ENCODE peak calls at places on chromosomes 5 and 9, in four cellular contexts. W is GM06990, H is neural progenitor cell, Z is mammary epithelial cell. F is an unnamed sample.

GRCh38 chr5:170597876-170598275 is 94.1 kb downstream of the KCNIP1 start:
- DNase-seq in H (no peak), W (no peak), Z (peak; percentile 30), F (no peak)

GRCh38 chr5:136781464-136781863 is 416.1 kb upstream of the TRPC7 start:
- DNase-seq in Z (no peak), H (no peak), W (no peak), F (peak; percentile 33)

GRCh38 chr5:139650031-139650688 is 2.0 kb downstream of the CXXC5 start:
- DNase-seq in W (peak; percentile 64), H (peak; percentile 80), Z (no peak), F (no peak)

GRCh38 chr5:157865844-157866243 is 6.9 kb upstream of the CLINT1 start:
- DNase-seq in Z (peak; percentile 14), W (no peak), H (no peak), F (peak; percentile 73)

GRCh38 chr9:119360237-119360636 is 9.0 kb downstream of the BRINP1 start:
- DNase-seq in Z (no peak), H (no peak), W (no peak), F (no peak)

GRCh38 chr9:82088591-82088990 is 100.0 kb downstream of the SPATA31D1 start:
- DNase-seq in Z (no peak), W (no peak), H (no peak), F (no peak)

GRCh38 chr5:41790038-41790776 is 80.0 kb downstream of the OXCT1 start:
- DNase-seq in H (no peak), W (no peak), Z (no peak), F (peak; percentile 12)

GRCh38 chr5:168881427-168882149 is 302.4 kb upstream of the PANK3 start:
- DNase-seq in Z (no peak), W (no peak), H (peak; percentile 73), F (no peak)

GRCh38 chr5:62424763-62425162 is 12.2 kb downstream of the IPO11 start:
- DNase-seq in H (no peak), Z (no peak), W (no peak), F (no peak)

GRCh38 chr5:17374973-17375844 is 122.8 kb upstream of the TAF11L2 start:
- DNase-seq in W (no peak), Z (peak; percentile 72), H (no peak), F (peak; percentile 82)

GRCh38 chr5:39570418-39571027 is 145.7 kb upstream of the DAB2 start:
- DNase-seq in H (peak; percentile 47), W (no peak), Z (peak; percentile 28), F (peak; percentile 39)

GRCh38 chr9:129202613-129203555 is 24.8 kb upstream of the IER5L start:
- DNase-seq in H (peak; percentile 92), W (peak; percentile 90), Z (peak; percentile 59), F (peak; percentile 39)

GRCh38 chr5:151740958-151741373 is 17.5 kb downstream of the ATOX1 start:
- DNase-seq in H (no peak), Z (peak; percentile 62), W (no peak), F (peak; percentile 76)

GRCh38 chr5:56301041-56301440 is 67.9 kb upstream of the ANKRD55 start:
- DNase-seq in H (no peak), W (no peak), Z (peak; percentile 91), F (peak; percentile 100)

GRCh38 chr9:76827286-76828080 is 63.2 kb downstream of the PCA3 start:
- DNase-seq in Z (no peak), W (no peak), H (peak; percentile 34), F (no peak)

GRCh38 chr5:81754621-81755020 is 3.7 kb upstream of the SSBP2 start:
- DNase-seq in Z (no peak), W (no peak), H (no peak), F (no peak)

GRCh38 chr5:150438873-150439546 is 10.5 kb downstream of the RPS14 start:
- DNase-seq in H (peak; percentile 79), W (no peak), Z (no peak), F (peak; percentile 23)

GRCh38 chr9:715310-715709 is 126.2 kb upstream of the DMRT1 start:
- DNase-seq in W (no peak), H (no peak), Z (no peak), F (no peak)
- H3K4me3 ChIP-seq in W (no peak overlapping the region), H (no peak overlapping the region), Z (no peak overlapping the region), F (no peak overlapping the region)

DNA sequence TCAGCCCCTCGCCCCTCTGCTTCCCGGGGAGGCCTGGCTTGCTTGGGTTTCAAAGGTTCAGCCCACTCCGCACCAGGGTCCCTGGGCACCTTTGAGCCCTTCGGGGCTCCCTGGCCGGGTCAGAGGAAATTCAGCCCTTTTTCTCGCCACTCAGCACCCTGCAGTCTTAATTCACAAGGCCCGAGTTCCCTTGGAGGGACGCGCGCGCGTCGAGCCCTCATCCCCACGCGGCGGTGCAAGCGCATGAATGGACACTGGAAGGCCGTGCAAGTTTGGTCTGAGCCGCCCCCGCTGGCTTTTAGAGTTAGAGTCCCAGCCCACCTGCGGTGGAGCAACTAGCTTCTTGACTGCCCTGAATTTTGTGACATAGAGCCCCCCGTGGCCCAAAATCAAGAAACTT is 4.5 kb downstream of the EBF1 start:
- DNase-seq in Z (no peak), H (peak; percentile 77), W (peak; percentile 51), F (no peak)
- H3K36me3 ChIP-seq in Z (no peaks in the 10 kb centered on the region), H (no peaks in the 10 kb centered on the region), W (no peaks in the 10 kb centered on the region), F (no peaks in the 10 kb centered on the region)

DNA sequence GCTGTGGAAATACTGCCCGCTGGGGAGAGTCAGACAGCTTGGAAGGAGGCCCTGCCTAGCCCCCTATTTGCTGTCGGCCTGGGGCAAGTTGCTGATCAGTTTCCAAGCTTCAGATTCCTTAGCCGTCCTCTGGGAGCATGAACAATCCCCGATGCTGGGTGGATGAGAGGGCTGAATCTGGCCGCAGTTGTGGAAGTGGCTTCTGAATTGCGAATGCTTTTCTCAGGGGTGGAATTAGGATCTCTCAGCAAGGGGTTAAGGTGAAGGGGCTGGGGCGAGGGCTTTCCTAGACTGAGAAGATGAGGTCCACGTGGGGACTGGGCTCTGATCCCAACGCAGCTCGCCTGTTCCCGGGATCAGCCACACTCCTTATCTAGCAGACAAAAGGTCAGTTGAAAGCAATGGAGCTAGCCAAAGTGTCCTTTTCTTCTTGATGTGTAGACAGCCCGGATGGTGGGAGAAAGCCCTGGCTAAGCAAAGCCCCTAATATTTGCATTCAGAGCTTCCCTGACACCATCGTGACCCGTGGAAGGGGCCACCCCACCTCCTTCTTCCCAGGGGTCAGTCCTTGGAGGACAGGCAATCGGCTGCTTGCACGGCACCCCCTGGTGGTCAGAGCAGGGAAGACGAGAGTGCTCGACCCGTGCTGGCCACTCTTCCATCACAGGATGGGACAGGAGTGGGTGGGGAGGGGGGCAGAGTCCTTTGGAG is 54.9 kb downstream of the COL15A1 start:
- DNase-seq in H (peak; percentile 82), Z (peak; percentile 32), W (peak; percentile 49), F (peak; percentile 23)
- H3K4me3 ChIP-seq in H (no peak overlapping the region), Z (no peak overlapping the region), W (no peak overlapping the region), F (no peak overlapping the region)

DNA sequence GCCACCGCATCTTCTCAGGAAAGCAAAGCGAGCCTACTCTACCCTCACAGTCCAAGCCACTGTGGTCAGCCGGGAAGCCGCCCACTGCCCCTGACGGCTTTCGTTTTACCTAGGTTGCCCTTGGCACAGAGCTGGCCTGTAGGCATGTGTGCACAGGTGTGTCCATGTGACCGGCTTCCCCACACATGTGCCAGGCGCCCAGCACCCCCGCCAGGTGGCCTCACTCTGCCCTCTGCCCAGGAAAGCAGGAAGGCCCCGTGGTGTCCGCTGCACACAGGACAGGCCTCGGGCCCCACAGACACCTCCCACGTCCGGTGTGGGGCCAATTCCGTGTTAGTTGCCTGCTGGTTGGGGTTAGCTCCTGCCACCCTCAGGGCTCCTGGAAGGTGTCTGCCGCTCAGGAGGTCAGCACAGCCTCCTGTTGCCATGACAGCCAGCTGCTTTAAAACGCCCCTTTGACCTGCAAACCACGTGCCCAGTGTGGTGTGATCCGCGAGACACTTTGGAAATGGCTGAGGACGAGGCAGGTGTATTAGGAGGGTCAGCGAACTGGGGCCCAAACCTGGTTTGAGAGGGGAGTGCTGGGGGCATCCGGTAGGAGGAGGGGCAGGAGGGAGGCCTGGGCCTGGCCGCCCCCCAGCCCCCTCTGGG is 28.7 kb downstream of the TPPP start:
- DNase-seq in Z (no peak), H (no peak), W (no peak), F (no peak)
- H3K36me3 ChIP-seq in Z (peaks cover 3% of the 10 kb centered on the region), H (no peaks in the 10 kb centered on the region), W (peaks cover 13% of the 10 kb centered on the region), F (peaks cover 7% of the 10 kb centered on the region)

GRCh38 chr5:4295663-4296339 is 700.2 kb downstream of the IRX1 start:
- DNase-seq in Z (peak; percentile 35), W (no peak), H (peak; percentile 86), F (no peak)
- H3K4me3 ChIP-seq in Z (no peak overlapping the region), W (no peak overlapping the region), H (no peak overlapping the region), F (no peak overlapping the region)